ENCODE peak calls at places on chromosomes 11 and 22, in four cellular contexts. O is mucosa of descending colon; U is astrocyte of the spinal cord; Y is CD8-positive, alpha-beta memory T cell. Q is an unnamed sample.

GRCh38 chr11:18974192-18974591 is 35.0 kb upstream of the MRGPRX1 start:
- DNase-seq in U (no peak), Y (no peak), O (no peak), Q (no peak)

GRCh38 chr11:74639533-74639932 is 47.2 kb downstream of the POLD3 start:
- DNase-seq in U (no peak), O (no peak), Y (no peak), Q (no peak)

GRCh38 chr11:64090811-64091516 is 55.2 kb downstream of the FLRT1 start:
- DNase-seq in U (peak; percentile 13), O (no peak), Y (no peak), Q (no peak)

GRCh38 chr22:39959640-39960447 is at the start of gene TMA7B:
- DNase-seq in Y (peak; percentile 52), O (no peak), U (peak; percentile 69), Q (peak; percentile 49)

GRCh38 chr11:120715239-120715638 is 203.7 kb downstream of the GRIK4 start:
- DNase-seq in Y (no peak), O (no peak), U (no peak), Q (no peak)

GRCh38 chr11:119228535-119229302 is 22.6 kb downstream of the CBL start:
- DNase-seq in Y (no peak), U (no peak), O (no peak), Q (no peak)

GRCh38 chr11:76624515-76625379 is 45.8 kb downstream of the LRRC32 start:
- DNase-seq in U (no peak), O (no peak), Y (no peak), Q (no peak)

GRCh38 chr11:85656777-85657176 is 8.2 kb downstream of the CREBZF start:
- DNase-seq in Y (no peak), O (no peak), U (no peak), Q (no peak)

GRCh38 chr11:68213555-68214172 is 568 bp upstream of the KMT5B start:
- DNase-seq in O (peak; percentile 90), U (peak; percentile 97), Y (peak; percentile 86), Q (peak; percentile 85)

GRCh38 chr11:19867064-19867463 is 154.4 kb downstream of the NAV2 start:
- DNase-seq in O (no peak), U (no peak), Y (no peak), Q (no peak)

GRCh38 chr11:111297696-111298095 is 650 bp upstream of the POU2AF3 start:
- DNase-seq in U (no peak), Y (no peak), O (no peak), Q (no peak)
- H3K4me3 ChIP-seq in U (no peak overlapping the region), Y (no peak overlapping the region), O (no peak overlapping the region), Q (no peak overlapping the region)

GRCh38 chr22:49963647-49964026 is 3.1 kb downstream of the PIM3 start:
- DNase-seq in U (no peak), O (peak; percentile 48), Y (no peak), Q (no peak)

GRCh38 chr22:49962751-49963646 is 2.4 kb downstream of the PIM3 start:
- DNase-seq in U (no peak), O (peak; percentile 59), Y (no peak), Q (no peak)

GRCh38 chr22:49961601-49962011 is 1.0 kb downstream of the PIM3 start:
- DNase-seq in Y (no peak), U (peak; percentile 42), O (no peak), Q (no peak)

GRCh38 chr22:49960967-49961600 is 512 bp downstream of the PIM3 start:
- DNase-seq in U (peak; percentile 25), O (peak; percentile 77), Y (peak; percentile 38), Q (peak; percentile 11)

GRCh38 chr22:49962012-49962750 is 1.6 kb downstream of the PIM3 start:
- DNase-seq in Y (peak; percentile 75), O (peak; percentile 88), U (peak; percentile 96), Q (peak; percentile 89)
- H3K4me3 ChIP-seq in Y (peak overlapping the region; percentile 71), O (peak overlapping the region; percentile 78), U (peak overlapping the region; percentile 63), Q (peak overlapping the region; percentile 70)

GRCh38 chr22:45505991-45506743 is 3.5 kb downstream of the FBLN1 start:
- DNase-seq in Y (no peak), U (no peak), O (no peak), Q (no peak)

GRCh38 chr22:45507798-45508197 is 5.1 kb downstream of the FBLN1 start:
- DNase-seq in O (no peak), U (no peak), Y (no peak), Q (no peak)

GRCh38 chr22:45510376-45511232 is 7.9 kb downstream of the FBLN1 start:
- DNase-seq in O (no peak), Y (no peak), U (no peak), Q (no peak)

GRCh38 chr22:45506961-45507360 is 4.3 kb downstream of the FBLN1 start:
- DNase-seq in Y (no peak), U (no peak), O (no peak), Q (no peak)

GRCh38 chr22:45508814-45509213 is 6.1 kb downstream of the FBLN1 start:
- DNase-seq in U (no peak), O (no peak), Y (no peak), Q (no peak)
- H3K4me3 ChIP-seq in U (no peak overlapping the region), O (no peak overlapping the region), Y (no peak overlapping the region), Q (no peak overlapping the region)

DNA sequence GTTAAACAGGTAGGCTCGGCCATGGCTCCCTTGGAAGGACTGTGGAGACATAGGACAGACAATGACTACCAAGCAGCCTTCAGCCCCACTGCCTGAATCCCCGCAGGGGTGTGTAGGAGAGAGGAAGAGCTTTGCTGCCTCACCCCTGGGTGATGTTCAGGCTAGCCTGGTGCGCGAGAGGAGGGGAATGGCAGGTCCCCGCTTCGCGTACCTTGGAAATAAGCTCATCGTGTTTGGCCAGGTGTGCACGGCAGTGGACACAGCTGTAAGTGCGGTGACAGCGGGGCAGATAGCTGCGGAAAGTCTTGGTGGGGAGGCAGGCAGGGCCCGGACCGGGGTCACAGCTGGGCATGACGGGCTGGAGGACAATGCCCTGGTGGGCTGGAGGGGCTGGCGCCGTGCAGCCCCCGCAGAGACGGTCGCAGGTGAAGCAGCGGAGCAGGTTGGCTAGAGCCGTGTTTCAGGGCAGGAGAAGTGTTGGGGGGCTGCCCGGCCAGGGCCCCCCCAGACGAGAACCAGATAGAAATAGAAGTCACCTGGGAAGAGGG is 2.9 kb downstream of the YPEL4 start:
- DNase-seq in U (no peak), Y (no peak), O (no peak), Q (no peak)
- H3K4me3 ChIP-seq in U (no peak overlapping the region), Y (no peak overlapping the region), O (no peak overlapping the region), Q (no peak overlapping the region)

GRCh38 chr22:27811778-27812177 is 10.2 kb upstream of the MN1 start:
- DNase-seq in O (no peak), U (no peak), Y (no peak), Q (no peak)
- H3K4me3 ChIP-seq in O (no peak overlapping the region), U (no peak overlapping the region), Y (no peak overlapping the region), Q (no peak overlapping the region)

GRCh38 chr11:57477507-57478189 is 17.3 kb downstream of the RTN4RL2 start:
- DNase-seq in O (peak; percentile 60), Y (no peak), U (no peak), Q (no peak)

GRCh38 chr11:57475191-57475590 is 14.9 kb downstream of the RTN4RL2 start:
- DNase-seq in U (no peak), O (no peak), Y (no peak), Q (no peak)

GRCh38 chr11:57476883-57477506 is 16.7 kb downstream of the RTN4RL2 start:
- DNase-seq in Y (peak; percentile 19), O (peak; percentile 72), U (no peak), Q (no peak)

GRCh38 chr11:57475671-57476222 is 15.4 kb downstream of the RTN4RL2 start:
- DNase-seq in O (no peak), Y (no peak), U (no peak), Q (no peak)

DNA sequence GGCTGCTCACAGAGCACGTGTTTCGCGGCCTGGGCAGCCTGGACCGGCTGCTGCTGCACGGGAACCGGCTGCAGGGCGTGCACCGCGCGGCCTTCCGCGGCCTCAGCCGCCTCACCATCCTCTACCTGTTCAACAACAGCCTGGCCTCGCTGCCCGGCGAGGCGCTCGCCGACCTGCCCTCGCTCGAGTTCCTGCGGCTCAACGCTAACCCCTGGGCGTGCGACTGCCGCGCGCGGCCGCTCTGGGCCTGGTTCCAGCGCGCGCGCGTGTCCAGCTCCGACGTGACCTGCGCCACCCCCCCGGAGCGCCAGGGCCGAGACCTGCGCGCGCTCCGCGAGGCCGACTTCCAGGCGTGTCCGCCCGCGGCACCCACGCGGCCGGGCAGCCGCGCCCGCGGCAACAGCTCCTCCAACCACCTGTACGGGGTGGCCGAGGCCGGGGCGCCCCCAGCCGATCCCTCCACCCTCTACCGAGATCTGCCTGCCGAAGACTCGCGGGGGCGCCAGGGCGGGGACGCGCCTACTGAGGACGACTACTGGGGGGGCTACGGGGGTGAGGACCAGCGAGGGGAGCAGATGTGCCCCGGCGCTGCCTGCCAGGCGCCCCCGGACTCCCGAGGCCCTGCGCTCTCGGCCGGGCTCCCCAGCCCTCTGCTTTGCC is 16.0 kb downstream of the RTN4RL2 start:
- DNase-seq in Y (peak; percentile 34), U (no peak), O (peak; percentile 72), Q (no peak)
- H3K4me3 ChIP-seq in Y (peak overlapping the region; percentile 47), U (no peak overlapping the region), O (no peak overlapping the region), Q (peak overlapping the region; percentile 15)

GRCh38 chr22:20237480-20238440 is 30.4 kb downstream of the RTN4R start:
- DNase-seq in O (no peak), U (no peak), Y (peak; percentile 73), Q (no peak)

GRCh38 chr22:20240900-20241299 is 27.2 kb downstream of the RTN4R start:
- DNase-seq in O (no peak), Y (no peak), U (no peak), Q (no peak)

GRCh38 chr22:20239951-20240773 is 28.0 kb downstream of the RTN4R start:
- DNase-seq in U (no peak), Y (no peak), O (no peak), Q (no peak)

GRCh38 chr22:20239063-20239950 is 28.8 kb downstream of the RTN4R start:
- DNase-seq in Y (no peak), U (no peak), O (no peak), Q (no peak)

DNA sequence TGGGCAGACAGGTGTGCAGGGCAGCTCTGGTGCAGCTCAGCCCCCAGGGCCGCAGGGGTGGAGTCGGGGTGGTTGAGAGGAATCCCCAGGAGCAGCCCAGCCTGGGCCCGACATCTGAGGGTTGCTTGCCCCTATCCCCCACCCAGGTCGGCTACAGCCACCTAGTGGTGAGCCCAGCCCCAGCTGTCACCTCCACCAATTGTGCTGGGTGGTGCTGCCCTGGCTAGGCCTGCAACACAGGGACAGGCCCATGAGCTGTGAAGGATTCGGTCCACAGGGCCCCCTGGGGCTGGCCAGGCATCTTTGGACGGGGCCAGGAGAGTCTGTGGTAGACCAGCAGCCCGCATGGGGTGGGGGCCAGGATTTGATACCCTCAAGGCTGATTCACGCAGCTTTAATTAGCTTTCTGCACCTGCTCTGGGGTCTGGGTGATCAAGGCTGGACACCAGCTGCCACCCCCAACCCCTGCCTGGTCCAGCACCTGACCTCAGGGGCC is 29.5 kb downstream of the RTN4R start:
- DNase-seq in O (peak; percentile 64), Y (peak; percentile 56), U (no peak), Q (no peak)
- H3K4me3 ChIP-seq in O (no peak overlapping the region), Y (peak overlapping the region; percentile 8), U (no peak overlapping the region), Q (no peak overlapping the region)

GRCh38 chr22:37545703-37546435 is 14.4 kb upstream of the CDC42EP1 start:
- DNase-seq in Y (no peak), U (peak; percentile 97), O (peak; percentile 93), Q (peak; percentile 83)
- H3K4me3 ChIP-seq in Y (no peak overlapping the region), U (peak overlapping the region; percentile 10), O (no peak overlapping the region), Q (peak overlapping the region; percentile 40)

GRCh38 chr22:31291403-31291715 is 929 bp downstream of the PIK3IP1 start:
- DNase-seq in U (no peak), Y (peak; percentile 47), O (no peak), Q (no peak)
- H3K4me3 ChIP-seq in U (peak overlapping the region; percentile 63), Y (peak overlapping the region; percentile 93), O (peak overlapping the region; percentile 43), Q (peak overlapping the region; percentile 71)